ENCODE peak calls at places on chromosomes 16 and 17, in seven cellular contexts. E is CD8-positive, alpha-beta T cell; Z is stimulated activated CD4-positive, alpha-beta T cell treated with anti-CD3 and anti-CD28 coated beads, Interleukin-15, amount 100 ng/mL, for 24 hours; G is hepatocyte; Q is lower leg skin; K is hypothalamus; W is activated T-cell treated with anti-CD3 and anti-CD28 coated beads for 48 hours. R is an unnamed sample.

GRCh38 chr17:54257440-54257839 is 434.7 kb downstream of the KIF2B start:
- DNase-seq in K (no peak), E (no peak), Z (no peak), W (no peak), Q (no peak), G (no peak), R (no peak)

GRCh38 chr17:34146440-34147043 is 108.5 kb upstream of the CCL2 start:
- DNase-seq in G (peak), W (peak), Z (peak), K (peak), Q (peak), E (peak), R (peak)

GRCh38 chr17:4658478-4659305 is 17.2 kb upstream of the ALOX15 start:
- DNase-seq in K (no peak), E (no peak), W (peak), G (peak), Z (peak), Q (no peak), R (no peak)

GRCh38 chr17:282000-282911 is 70.4 kb downstream of the RPH3AL start:
- DNase-seq in W (no peak), K (no peak), Q (no peak), G (no peak), Z (no peak), E (no peak), R (no peak)

GRCh38 chr16:24689128-24689527 is 40.3 kb upstream of the TNRC6A start:
- DNase-seq in G (peak), Z (peak), Q (no peak), W (no peak), K (no peak), E (no peak), R (no peak)

GRCh38 chr17:76174072-76174471 is 33.0 kb upstream of the FOXJ1 start:
- DNase-seq in Z (no peak), E (no peak), K (no peak), W (no peak), G (no peak), Q (no peak), R (no peak)

GRCh38 chr17:59837362-59838195 is 55.2 kb downstream of the TUBD1 start:
- DNase-seq in Q (peak), K (peak), Z (peak), W (no peak), G (peak), E (peak), R (peak)

GRCh38 chr16:6018848-6019489 is 921.4 kb upstream of the EEF2KMT start:
- DNase-seq in Z (no peak), W (no peak), E (no peak), K (no peak), Q (no peak), G (peak), R (no peak)

GRCh38 chr16:5028950-5029475 is 4.7 kb downstream of the NAGPA start:
- DNase-seq in G (no peak), K (no peak), Z (no peak), E (no peak), Q (no peak), W (no peak), R (no peak)

GRCh38 chr17:68057531-68057952 is 22.0 kb downstream of the KPNA2 start:
- DNase-seq in Q (no peak), E (peak), W (peak), G (no peak), K (no peak), Z (peak), R (peak)

GRCh38 chr17:69822314-69822875 is 252.6 kb upstream of the KCNJ16 start:
- DNase-seq in E (no peak), Q (no peak), W (no peak), G (no peak), Z (no peak), K (no peak), R (no peak)

GRCh38 chr17:2595736-2596135 is 2.3 kb downstream of the PAFAH1B1 start:
- DNase-seq in G (no peak), Z (no peak), E (no peak), K (no peak), Q (no peak), W (no peak), R (no peak)

GRCh38 chr17:60082946-60083471 is 4.3 kb upstream of the HEATR6 start:
- DNase-seq in Z (no peak), Q (no peak), G (no peak), W (no peak), E (no peak), K (no peak), R (no peak)

R was measured in activated T-helper 2 cell treated with anti-CD3 and anti-CD28 coated beads, Interferon-gamma antibody, Interleukin-2, Interleukin-4, amounts not matched to agents 10 μg/mL and 5 μg/mL and 100 μg/mL, durations not matched to agents 14 hours and 24 hours and 36 hours.